ENCODE peak calls at places on chromosomes 2 and 18, in six cellular contexts. N is Right ventricle myocardium superior, M is lower lobe of right lung, G is right cardiac atrium, O is HepG2, P is right lobe of liver. X is an unnamed sample.

GRCh38 chr2:39581866-39582265 is 83.9 kb upstream of the TMEM178A start:
- ATAC-seq in G (no peak), O (no peak), N (no peak), P (no peak), M (no peak), X (no peak)

GRCh38 chr18:11115268-11115667 is 34.1 kb downstream of the PIEZO2 start:
- ATAC-seq in G (no peak), O (no peak), M (no peak), N (no peak), P (no peak), X (no peak)

GRCh38 chr18:62850619-62851306 is 135.4 kb downstream of the PHLPP1 start:
- ATAC-seq in P (peak; percentile 11), N (peak; percentile 10), O (no peak), G (peak; percentile 60), M (no peak), X (peak; percentile 13)

GRCh38 chr18:26901020-26901419 is 35.5 kb upstream of the AQP4 start:
- ATAC-seq in G (no peak), P (no peak), M (peak; percentile 78), O (no peak), N (no peak), X (no peak)

GRCh38 chr18:62457830-62458229 is 65.0 kb upstream of the ZCCHC2 start:
- ATAC-seq in N (no peak), G (no peak), P (no peak), O (peak; percentile 36), M (no peak), X (no peak)

GRCh38 chr2:48600204-48600813 is 17.3 kb upstream of the GTF2A1L start:
- ATAC-seq in G (no peak), N (peak; percentile 57), M (peak; percentile 78), P (peak; percentile 75), O (peak; percentile 50), X (peak; percentile 52)

GRCh38 chr2:23565814-23566213 is 180.8 kb downstream of the KLHL29 start:
- ATAC-seq in O (no peak), G (peak; percentile 35), M (no peak), P (no peak), N (peak; percentile 74), X (no peak)

GRCh38 chr2:218065239-218066006 is 3.6 kb upstream of the RUFY4 start:
- ATAC-seq in O (no peak), N (no peak), M (no peak), G (no peak), P (peak; percentile 45), X (no peak)

GRCh38 chr2:20108655-20109396 is 57.4 kb upstream of the LAPTM4A start:
- ATAC-seq in N (no peak), P (peak; percentile 64), O (peak; percentile 51), G (no peak), M (peak; percentile 27), X (peak; percentile 41)

GRCh38 chr2:61946661-61947060 is 41.2 kb downstream of the COMMD1 start:
- ATAC-seq in M (peak; percentile 47), O (no peak), G (no peak), P (no peak), N (peak; percentile 23), X (no peak)